ENCODE peak calls at places on chromosome 18, in five cellular contexts. N is HepG2, A is prostate gland, T is GM23338, P is sigmoid colon. K is an unnamed sample.

GRCh38 chr18:2515908-2516625 is 55.2 kb downstream of the METTL4 start:
- DNase-seq in N (peak), A (no peak), T (no peak), P (no peak), K (no peak)

GRCh38 chr18:30811580-30811979 is 231.0 kb downstream of the DSC3 start:
- DNase-seq in N (no peak), A (no peak), T (no peak), P (no peak), K (no peak)

GRCh38 chr18:34818069-34818468 is 108.0 kb downstream of the DTNA start:
- DNase-seq in N (no peak), A (no peak), T (no peak), P (no peak), K (no peak)

GRCh38 chr18:23281626-23282436 is 146.5 kb downstream of the CABLES1 start:
- DNase-seq in N (no peak), A (peak), T (peak), P (peak), K (peak)

GRCh38 chr18:34493566-34494358 is 216.3 kb upstream of the DTNA start:
- DNase-seq in N (peak), A (no peak), T (peak), P (peak), K (peak)

GRCh38 chr18:26869640-26870039 is 4.1 kb upstream of the AQP4 start:
- DNase-seq in N (no peak), A (no peak), T (no peak), P (no peak), K (no peak)

GRCh38 chr18:28041366-28041765 is 135.6 kb downstream of the CDH2 start:
- DNase-seq in N (no peak), A (no peak), T (no peak), P (no peak), K (no peak)

GRCh38 chr18:56124186-56124585 is 514.2 kb downstream of the TXNL1 start:
- DNase-seq in N (no peak), A (no peak), T (no peak), P (no peak), K (no peak)

GRCh38 chr18:36798738-36799473 is 29.9 kb downstream of the TPGS2 start:
- DNase-seq in N (no peak), A (no peak), T (peak), P (no peak), K (no peak)

GRCh38 chr18:71529708-71530303 is 1014.3 kb downstream of the CBLN2 start:
- DNase-seq in N (no peak), A (no peak), T (no peak), P (no peak), K (no peak)

GRCh38 chr18:61765097-61765496 is 127.7 kb downstream of the RNF152 start:
- DNase-seq in N (no peak), A (no peak), T (peak), P (no peak), K (no peak)

GRCh38 chr18:71942433-71942832 is 601.7 kb downstream of the CBLN2 start:
- DNase-seq in N (no peak), A (no peak), T (no peak), P (no peak), K (no peak)

GRCh38 chr18:79645291-79645983 is 34.2 kb upstream of the CTDP1 start:
- DNase-seq in N (no peak), A (no peak), T (no peak), P (peak), K (no peak)

GRCh38 chr18:54958711-54959625 is at the start of gene CCDC68:
- DNase-seq in N (peak), A (peak), T (peak), P (no peak), K (no peak)

GRCh38 chr18:79681484-79682387 is 2.1 kb downstream of the CTDP1 start:
- DNase-seq in N (no peak), A (peak), T (no peak), P (no peak), K (no peak)

GRCh38 chr18:60391571-60392226 is 19.1 kb upstream of the MC4R start:
- DNase-seq in N (no peak), A (no peak), T (no peak), P (no peak), K (no peak)

GRCh38 chr18:456361-456821 is 44.1 kb downstream of the COLEC12 start:
- DNase-seq in N (no peak), A (peak), T (no peak), P (peak), K (no peak)
- TF ChIP-seq POLR2AphosphoS5 in N (no peak), A (peak), T (no peak), P (peak), K (no peak)

GRCh38 chr18:46770708-46771107 is 13.9 kb upstream of the ST8SIA5 start:
- DNase-seq in N (no peak), A (no peak), T (no peak), P (no peak), K (no peak)

GRCh38 chr18:46764586-46764985 is 7.7 kb upstream of the ST8SIA5 start:
- DNase-seq in N (no peak), A (no peak), T (no peak), P (no peak), K (no peak)

GRCh38 chr18:46767217-46767616 is 10.4 kb upstream of the ST8SIA5 start:
- DNase-seq in N (no peak), A (no peak), T (no peak), P (no peak), K (no peak)

GRCh38 chr18:46771141-46771540 is 14.3 kb upstream of the ST8SIA5 start:
- DNase-seq in N (no peak), A (no peak), T (no peak), P (no peak), K (no peak)

DNA sequence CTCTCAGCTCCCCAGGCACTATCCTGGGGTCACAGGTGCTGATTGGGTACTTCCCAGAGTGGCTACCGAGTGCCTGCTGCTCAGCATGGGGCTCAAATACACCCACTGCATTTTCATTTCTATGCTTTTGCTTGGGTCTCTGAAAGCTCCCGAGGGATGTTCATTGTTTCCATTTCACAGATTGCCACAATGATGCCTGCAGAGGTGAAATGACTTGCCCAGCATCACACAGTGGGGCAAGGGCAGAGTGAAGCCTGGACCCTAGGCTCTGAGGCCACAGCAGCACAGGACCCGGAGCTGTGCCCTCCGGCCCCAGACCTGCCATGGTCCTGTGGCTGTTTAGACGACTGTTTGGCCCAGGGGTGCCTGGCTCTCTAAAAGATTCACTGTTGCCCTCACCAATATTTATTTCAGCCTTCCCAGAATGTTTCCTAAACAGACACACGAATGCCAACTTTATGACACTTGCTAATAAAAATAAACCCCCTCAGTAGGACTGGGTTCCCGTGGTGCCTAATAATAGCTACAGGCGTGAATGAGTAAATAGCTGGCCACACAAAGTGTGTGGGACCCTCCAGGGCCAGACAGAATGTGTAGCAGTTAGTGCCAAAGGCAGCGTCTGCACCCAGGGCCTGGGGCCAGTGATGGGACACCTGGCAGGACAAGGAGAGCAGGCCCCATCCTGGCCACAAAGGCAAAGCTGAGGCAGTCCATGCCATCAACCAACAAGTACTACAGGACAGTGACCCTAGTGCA is 11.5 kb upstream of the ST8SIA5 start:
- DNase-seq in N (no peak), A (no peak), T (no peak), P (no peak), K (no peak)
- H3K27ac ChIP-seq in N (no peak), A (no peak), T (no peak), P (no peak), K (no peak)

GRCh38 chr18:77267957-77268356 is 18.3 kb downstream of the GALR1 start:
- DNase-seq in N (no peak), A (no peak), T (no peak), P (no peak), K (no peak)

GRCh38 chr18:77263471-77263774 is 13.8 kb downstream of the GALR1 start:
- DNase-seq in N (peak), A (no peak), T (no peak), P (no peak), K (no peak)

DNA sequence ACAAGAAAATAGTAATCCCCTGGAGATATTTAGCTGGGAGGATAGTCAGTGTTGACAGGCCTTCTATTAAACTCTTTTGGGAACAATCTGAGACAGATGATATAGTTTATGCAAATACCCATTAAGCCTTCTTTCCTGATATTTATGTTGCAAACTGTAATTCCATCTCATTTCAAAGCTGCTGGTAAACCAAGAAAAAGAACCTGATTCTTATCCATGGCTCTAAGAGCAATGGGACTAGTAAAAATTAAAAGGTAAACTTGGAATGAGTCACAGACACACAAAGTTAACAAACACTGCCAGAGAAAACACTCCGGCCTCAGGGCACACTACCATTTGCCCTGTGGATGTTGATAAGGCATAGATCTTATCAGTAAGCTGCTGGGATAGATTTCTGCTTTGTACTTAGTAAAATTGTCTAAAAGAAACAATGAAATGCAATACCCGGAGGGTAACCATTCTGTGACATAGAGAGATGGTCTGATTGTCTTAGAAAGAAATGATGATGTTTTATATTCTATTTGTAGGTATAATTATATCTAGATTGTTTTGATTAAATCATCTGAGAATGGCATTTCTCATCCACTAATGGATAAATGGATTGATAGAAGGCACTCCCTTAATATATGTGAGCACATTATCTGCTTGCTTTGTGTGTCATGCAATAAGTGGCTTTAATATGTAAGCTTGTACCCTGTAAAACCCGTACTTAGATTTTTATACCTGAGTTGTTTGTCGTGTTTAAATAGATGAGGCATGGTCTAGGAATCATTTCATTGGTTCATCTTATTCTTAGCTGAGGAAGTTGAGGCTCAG is 13.2 kb downstream of the GALR1 start:
- DNase-seq in N (peak), A (peak), T (no peak), P (no peak), K (no peak)
- TF ChIP-seq POLR2AphosphoS5 in N (no peak), A (peak), T (no peak), P (no peak), K (no peak)

GRCh38 chr18:13442451-13442850 is 223.9 kb downstream of the LDLRAD4 start:
- DNase-seq in N (no peak), A (no peak), T (no peak), P (peak), K (no peak)
- H3K27ac ChIP-seq in N (no peak), A (no peak), T (no peak), P (no peak), K (no peak)

GRCh38 chr18:41906528-41907256 is 48.3 kb upstream of the PIK3C3 start:
- DNase-seq in N (peak), A (no peak), T (peak), P (no peak), K (no peak)
- TF ChIP-seq POLR2AphosphoS5 in N (no peak), A (no peak), T (no peak), P (no peak), K (no peak)

DNA sequence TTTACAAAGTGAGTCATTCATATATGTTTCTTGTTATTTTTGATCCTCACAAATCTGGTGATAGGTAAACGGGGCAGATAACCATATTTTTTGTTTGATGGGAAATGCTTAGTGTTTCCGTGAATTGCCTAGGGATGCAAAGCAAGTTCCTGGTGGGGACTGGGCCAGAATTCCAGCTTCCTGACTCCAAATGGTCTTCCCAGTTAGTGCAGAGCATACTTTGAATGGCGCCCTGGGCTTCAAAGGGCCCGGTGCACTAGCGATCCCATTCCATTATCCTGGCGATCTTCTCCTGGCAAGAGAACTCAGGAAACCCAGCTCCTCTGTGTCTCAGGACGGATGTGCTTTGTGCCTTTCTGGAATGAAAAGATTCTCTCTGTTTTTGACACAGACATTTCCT is 124.1 kb downstream of the PIEZO2 start:
- DNase-seq in N (no peak), A (no peak), T (no peak), P (no peak), K (no peak)
- H3K27ac ChIP-seq in N (no peak), A (no peak), T (no peak), P (no peak), K (no peak)

GRCh38 chr18:75923169-75923568 is 495.7 kb upstream of the SMIM21 start:
- DNase-seq in N (no peak), A (peak), T (no peak), P (peak), K (peak)
- TF ChIP-seq POLR2AphosphoS5 in N (no peak), A (peak), T (no peak), P (peak), K (peak)

DNA sequence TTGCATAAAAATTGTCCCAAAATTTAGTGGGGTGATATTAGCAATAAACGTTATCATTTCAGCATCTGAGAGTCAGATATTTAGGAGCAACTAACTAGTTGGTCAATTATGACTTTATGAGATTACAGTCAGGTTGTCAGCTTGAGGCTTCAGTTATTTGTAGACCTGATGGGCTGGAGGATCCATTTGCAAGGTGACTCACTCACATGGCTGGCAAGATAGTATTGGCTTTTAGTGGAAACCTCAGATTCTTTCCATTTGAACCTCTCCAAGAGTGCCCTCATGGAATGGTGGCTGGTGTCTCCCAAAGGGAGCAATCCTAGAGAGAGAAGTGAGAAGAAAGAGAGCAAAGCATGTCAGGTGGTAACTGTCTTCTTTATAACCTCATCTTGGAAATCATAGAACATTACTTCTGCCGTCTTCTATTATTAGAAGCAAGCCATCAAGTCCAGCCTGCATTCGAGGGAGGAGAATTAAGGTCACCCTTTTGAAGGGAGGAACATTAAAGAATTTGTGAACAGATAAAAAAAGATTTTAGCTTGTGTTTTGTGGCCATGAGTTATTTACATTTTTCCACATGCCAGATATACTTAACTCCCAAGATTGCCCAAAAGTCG is 92.5 kb downstream of the HAUS1 start:
- DNase-seq in N (no peak), A (no peak), T (no peak), P (no peak), K (no peak)
- H3K27ac ChIP-seq in N (no peak), A (no peak), T (peak), P (no peak), K (no peak)

GRCh38 chr18:21391074-21391673 is 149.1 kb downstream of the GREB1L start:
- DNase-seq in N (no peak), A (no peak), T (no peak), P (no peak), K (no peak)
- TF ChIP-seq POLR2AphosphoS5 in N (no peak), A (no peak), T (no peak), P (no peak), K (no peak)

GRCh38 chr18:63148449-63149199 is 170.9 kb downstream of the BCL2 start:
- DNase-seq in N (no peak), A (no peak), T (no peak), P (peak), K (no peak)
- H3K27ac ChIP-seq in N (no peak), A (peak), T (no peak), P (peak), K (peak)